ENCODE peak calls at places on chromosomes 3 and 15, in five cellular contexts. N, B, W, P and S are unnamed samples.

GRCh38 chr3:123480428-123480827 is 31.5 kb upstream of the ADCY5 start:
- DNase-seq in N (no peak), B (no peak), W (no peak), P (no peak), S (no peak)

GRCh38 chr15:57298843-57299550 is 77.3 kb upstream of the CGNL1 start:
- DNase-seq in N (no peak), B (no peak), W (no peak), P (no peak), S (no peak)

GRCh38 chr15:42118650-42119531 is 24.5 kb upstream of the PLA2G4D start:
- DNase-seq in N (no peak), B (no peak), W (no peak), P (no peak), S (no peak)

GRCh38 chr3:99951701-99952100 is 134.0 kb downstream of the CMSS1 start:
- DNase-seq in N (no peak), B (no peak), W (no peak), P (no peak), S (no peak)

GRCh38 chr3:124887177-124887995 is at the start of gene ITGB5:
- DNase-seq in N (peak; percentile 83), B (peak; percentile 85), W (peak; percentile 41), P (no peak), S (peak; percentile 90)

GRCh38 chr3:171176244-171176925 is 149.9 kb upstream of the SLC2A2 start:
- DNase-seq in N (no peak), B (no peak), W (no peak), P (no peak), S (no peak)

GRCh38 chr3:54547846-54548245 is 380.0 kb downstream of the LRTM1 start:
- DNase-seq in N (no peak), B (no peak), W (no peak), P (no peak), S (no peak)

GRCh38 chr3:31165399-31165860 is 271.0 kb upstream of the GADL1 start:
- DNase-seq in N (peak; percentile 42), B (peak; percentile 47), W (no peak), P (no peak), S (no peak)

GRCh38 chr3:169769287-169770181 is at the start of gene ACTRT3:
- DNase-seq in N (peak; percentile 66), B (peak; percentile 81), W (no peak), P (peak; percentile 36), S (peak; percentile 73)

GRCh38 chr3:186526256-186526606 is 17.9 kb downstream of the CRYGS start:
- DNase-seq in N (no peak), B (no peak), W (no peak), P (no peak), S (no peak)

GRCh38 chr3:135301670-135302069 is 506.6 kb downstream of the EPHB1 start:
- DNase-seq in N (no peak), B (no peak), W (no peak), P (no peak), S (no peak)

GRCh38 chr3:177106184-177106583 is 91.1 kb downstream of the TBL1XR1 start:
- DNase-seq in N (no peak), B (no peak), W (no peak), P (no peak), S (no peak)

GRCh38 chr3:44132593-44132992 is 109.1 kb upstream of the TOPAZ1 start:
- DNase-seq in N (no peak), B (no peak), W (no peak), P (no peak), S (no peak)

GRCh38 chr3:64179249-64179648 is 46.0 kb downstream of the PRICKLE2 start:
- DNase-seq in N (no peak), B (no peak), W (no peak), P (no peak), S (no peak)

GRCh38 chr3:127226451-127226850 is 33.5 kb downstream of the PRR23E start:
- DNase-seq in N (no peak), B (no peak), W (peak; percentile 79), P (no peak), S (peak; percentile 48)

GRCh38 chr3:20080956-20081554 is 40.8 kb downstream of the KAT2B start:
- DNase-seq in N (peak; percentile 13), B (no peak), W (peak; percentile 15), P (no peak), S (peak; percentile 50)

GRCh38 chr15:28888900-28889299 is 3.1 kb downstream of the APBA2 start:
- DNase-seq in N (no peak), B (no peak), W (no peak), P (no peak), S (no peak)

GRCh38 chr15:36407647-36408046 is 171.8 kb upstream of the CDIN1 start:
- DNase-seq in N (peak; percentile 70), B (peak; percentile 82), W (peak; percentile 38), P (no peak), S (peak; percentile 44)

GRCh38 chr15:75050283-75050682 is 26.9 kb downstream of the PPCDC start:
- DNase-seq in N (no peak), B (no peak), W (no peak), P (no peak), S (no peak)

GRCh38 chr15:95368211-95368610 is 962.3 kb upstream of the NR2F2 start:
- DNase-seq in N (peak; percentile 40), B (peak; percentile 39), W (no peak), P (no peak), S (no peak)

GRCh38 chr3:38829404-38829803 is 13.4 kb upstream of the SCN10A start:
- DNase-seq in N (peak; percentile 87), B (peak; percentile 87), W (peak; percentile 57), P (no peak), S (peak; percentile 56)

GRCh38 chr3:185087419-185087818 is 65.4 kb downstream of the C3orf70 start:
- DNase-seq in N (no peak), B (no peak), W (no peak), P (no peak), S (no peak)

GRCh38 chr3:197478746-197479668 is 76.8 kb downstream of the BDH1 start:
- DNase-seq in N (no peak), B (no peak), W (no peak), P (no peak), S (peak; percentile 61)

GRCh38 chr3:126448141-126448892 is 27.4 kb downstream of the ZXDC start:
- DNase-seq in N (no peak), B (no peak), W (no peak), P (no peak), S (no peak)

GRCh38 chr3:53941945-53942344 is 50.3 kb upstream of the SELENOK start:
- DNase-seq in N (peak; percentile 69), B (no peak), W (no peak), P (no peak), S (no peak)

GRCh38 chr15:41928637-41929620 is 35.1 kb upstream of the SPTBN5 start:
- DNase-seq in N (no peak), B (no peak), W (no peak), P (no peak), S (no peak)

GRCh38 chr3:69855436-69856162 is 116.3 kb downstream of the MITF start:
- DNase-seq in N (peak; percentile 41), B (peak; percentile 63), W (peak; percentile 27), P (no peak), S (peak; percentile 31)

GRCh38 chr15:76057332-76058000 is 2.3 kb upstream of the TMEM266 start:
- DNase-seq in N (peak; percentile 61), B (peak; percentile 26), W (peak; percentile 35), P (no peak), S (peak; percentile 60)

GRCh38 chr15:100784493-100785180 is 95.0 kb upstream of the ALDH1A3 start:
- DNase-seq in N (no peak), B (no peak), W (no peak), P (no peak), S (no peak)

GRCh38 chr3:148493631-148494030 is 204.1 kb upstream of the AGTR1 start:
- DNase-seq in N (no peak), B (no peak), W (no peak), P (no peak), S (no peak)